ENCODE peak calls at places on chromosomes 2 and 18, in ten cellular contexts. One of them, this sample, is unnamed.

GRCh38 chr18:63477972-63478371 is 1.2 kb downstream of the SERPINB5 start:
- DNase-seq in NCI-H2171: no peak
- DNase-seq in GM23338: no peak
- DNase-seq in sciatic nerve: no peak
- DNase-seq in A172: peak
- DNase-seq in activated T-cell treated with anti-CD3 and anti-CD28 coated beads for 1 hour: no peak
- DNase-seq in AG20443: no peak
- DNase-seq in T-helper 1 cell: no peak
- DNase-seq in DMS 273 treated with DMSO at 0.1 percent for 48 hours: no peak
- DNase-seq in body of pancreas: no peak
- DNase-seq in this sample: no peak

GRCh38 chr2:182247831-182248230 is 179.0 kb downstream of the PDE1A start:
- DNase-seq in NCI-H2171: no peak
- DNase-seq in GM23338: no peak
- DNase-seq in sciatic nerve: no peak
- DNase-seq in A172: no peak
- DNase-seq in activated T-cell treated with anti-CD3 and anti-CD28 coated beads for 1 hour: no peak
- DNase-seq in AG20443: no peak
- DNase-seq in T-helper 1 cell: no peak
- DNase-seq in DMS 273 treated with DMSO at 0.1 percent for 48 hours: no peak
- DNase-seq in body of pancreas: no peak
- DNase-seq in this sample: no peak

GRCh38 chr2:161428240-161428587 is 12.1 kb downstream of the TBR1 start:
- DNase-seq in NCI-H2171: no peak
- DNase-seq in GM23338: no peak
- DNase-seq in sciatic nerve: no peak
- DNase-seq in A172: no peak
- DNase-seq in activated T-cell treated with anti-CD3 and anti-CD28 coated beads for 1 hour: no peak
- DNase-seq in AG20443: no peak
- DNase-seq in T-helper 1 cell: no peak
- DNase-seq in DMS 273 treated with DMSO at 0.1 percent for 48 hours: no peak
- DNase-seq in body of pancreas: no peak
- DNase-seq in this sample: no peak

GRCh38 chr2:10638093-10638492 is 51.7 kb downstream of the NOL10 start:
- DNase-seq in NCI-H2171: no peak
- DNase-seq in GM23338: no peak
- DNase-seq in sciatic nerve: no peak
- DNase-seq in A172: no peak
- DNase-seq in activated T-cell treated with anti-CD3 and anti-CD28 coated beads for 1 hour: no peak
- DNase-seq in AG20443: no peak
- DNase-seq in T-helper 1 cell: no peak
- DNase-seq in DMS 273 treated with DMSO at 0.1 percent for 48 hours: no peak
- DNase-seq in body of pancreas: no peak
- DNase-seq in this sample: no peak

GRCh38 chr2:63818276-63818675 is 23.4 kb upstream of the UGP2 start:
- DNase-seq in NCI-H2171: no peak
- DNase-seq in GM23338: no peak
- DNase-seq in sciatic nerve: no peak
- DNase-seq in A172: no peak
- DNase-seq in activated T-cell treated with anti-CD3 and anti-CD28 coated beads for 1 hour: no peak
- DNase-seq in AG20443: no peak
- DNase-seq in T-helper 1 cell: no peak
- DNase-seq in DMS 273 treated with DMSO at 0.1 percent for 48 hours: no peak
- DNase-seq in body of pancreas: no peak
- DNase-seq in this sample: no peak

GRCh38 chr2:187360286-187360685 is 87.8 kb downstream of the CALCRL start:
- DNase-seq in NCI-H2171: no peak
- DNase-seq in GM23338: no peak
- DNase-seq in sciatic nerve: no peak
- DNase-seq in A172: no peak
- DNase-seq in activated T-cell treated with anti-CD3 and anti-CD28 coated beads for 1 hour: no peak
- DNase-seq in AG20443: no peak
- DNase-seq in T-helper 1 cell: no peak
- DNase-seq in DMS 273 treated with DMSO at 0.1 percent for 48 hours: no peak
- DNase-seq in body of pancreas: no peak
- DNase-seq in this sample: no peak

GRCh38 chr2:19576411-19576810 is 218.0 kb upstream of the OSR1 start:
- DNase-seq in NCI-H2171: no peak
- DNase-seq in GM23338: no peak
- DNase-seq in sciatic nerve: no peak
- DNase-seq in A172: no peak
- DNase-seq in activated T-cell treated with anti-CD3 and anti-CD28 coated beads for 1 hour: no peak
- DNase-seq in AG20443: no peak
- DNase-seq in T-helper 1 cell: no peak
- DNase-seq in DMS 273 treated with DMSO at 0.1 percent for 48 hours: no peak
- DNase-seq in body of pancreas: no peak
- DNase-seq in this sample: no peak

GRCh38 chr18:22639026-22639463 is 221.3 kb upstream of the CTAGE1 start:
- DNase-seq in NCI-H2171: no peak
- DNase-seq in GM23338: no peak
- DNase-seq in sciatic nerve: no peak
- DNase-seq in A172: peak
- DNase-seq in activated T-cell treated with anti-CD3 and anti-CD28 coated beads for 1 hour: no peak
- DNase-seq in AG20443: peak
- DNase-seq in T-helper 1 cell: no peak
- DNase-seq in DMS 273 treated with DMSO at 0.1 percent for 48 hours: no peak
- DNase-seq in body of pancreas: no peak
- DNase-seq in this sample: no peak

GRCh38 chr18:2302628-2303516 is 268.4 kb downstream of the METTL4 start:
- DNase-seq in NCI-H2171: no peak
- DNase-seq in GM23338: no peak
- DNase-seq in sciatic nerve: no peak
- DNase-seq in A172: peak
- DNase-seq in activated T-cell treated with anti-CD3 and anti-CD28 coated beads for 1 hour: no peak
- DNase-seq in AG20443: no peak
- DNase-seq in T-helper 1 cell: no peak
- DNase-seq in DMS 273 treated with DMSO at 0.1 percent for 48 hours: no peak
- DNase-seq in body of pancreas: no peak
- DNase-seq in this sample: no peak

GRCh38 chr2:239758325-239758877 is 266.7 kb downstream of the NDUFA10 start:
- DNase-seq in NCI-H2171: no peak
- DNase-seq in GM23338: no peak
- DNase-seq in sciatic nerve: no peak
- DNase-seq in A172: peak
- DNase-seq in activated T-cell treated with anti-CD3 and anti-CD28 coated beads for 1 hour: no peak
- DNase-seq in AG20443: no peak
- DNase-seq in T-helper 1 cell: no peak
- DNase-seq in DMS 273 treated with DMSO at 0.1 percent for 48 hours: no peak
- DNase-seq in body of pancreas: no peak
- DNase-seq in this sample: no peak

GRCh38 chr2:195666113-195666712 is 9.2 kb downstream of the SLC39A10 start:
- DNase-seq in NCI-H2171: no peak
- DNase-seq in GM23338: no peak
- DNase-seq in sciatic nerve: no peak
- DNase-seq in A172: no peak
- DNase-seq in activated T-cell treated with anti-CD3 and anti-CD28 coated beads for 1 hour: no peak
- DNase-seq in AG20443: no peak
- DNase-seq in T-helper 1 cell: no peak
- DNase-seq in DMS 273 treated with DMSO at 0.1 percent for 48 hours: no peak
- DNase-seq in body of pancreas: no peak
- DNase-seq in this sample: no peak

GRCh38 chr2:23273786-23274185 is 111.2 kb upstream of the KLHL29 start:
- DNase-seq in NCI-H2171: no peak
- DNase-seq in GM23338: no peak
- DNase-seq in sciatic nerve: no peak
- DNase-seq in A172: peak
- DNase-seq in activated T-cell treated with anti-CD3 and anti-CD28 coated beads for 1 hour: no peak
- DNase-seq in AG20443: no peak
- DNase-seq in T-helper 1 cell: no peak
- DNase-seq in DMS 273 treated with DMSO at 0.1 percent for 48 hours: no peak
- DNase-seq in body of pancreas: no peak
- DNase-seq in this sample: no peak

GRCh38 chr18:45723921-45724320 is at the start of gene SLC14A1:
- DNase-seq in NCI-H2171: no peak
- DNase-seq in GM23338: no peak
- DNase-seq in sciatic nerve: no peak
- DNase-seq in A172: no peak
- DNase-seq in activated T-cell treated with anti-CD3 and anti-CD28 coated beads for 1 hour: no peak
- DNase-seq in AG20443: no peak
- DNase-seq in T-helper 1 cell: no peak
- DNase-seq in DMS 273 treated with DMSO at 0.1 percent for 48 hours: no peak
- DNase-seq in body of pancreas: no peak
- DNase-seq in this sample: no peak

This sample was measured in transverse colon.